ENCODE peak calls at places on chromosomes 16 and 17, in six cellular contexts. V is GM12892, E is GM12891, S is K562, T is HepG2, B is H1. Y is an unnamed sample.

GRCh38 chr17:73566905-73567782 is 77.1 kb downstream of the SDK2 start:
- DNase-seq in V (no peak), B (peak), T (no peak), S (no peak), E (no peak), Y (no peak)

GRCh38 chr16:67541391-67542263 is 13.0 kb downstream of the RIPOR1 start:
- DNase-seq in B (no peak), V (peak), S (no peak), T (no peak), E (no peak), Y (no peak)

GRCh38 chr16:72001180-72001890 is 1.1 kb upstream of the PKD1L3 start:
- DNase-seq in T (no peak), S (no peak), E (no peak), B (no peak), V (no peak), Y (no peak)

GRCh38 chr16:2770057-2770780 is 6.9 kb downstream of the ELOB start:
- DNase-seq in E (no peak), B (no peak), S (peak), T (no peak), V (no peak), Y (no peak)

GRCh38 chr16:69476920-69477418 is 52.5 kb downstream of the CYB5B start:
- DNase-seq in E (no peak), S (no peak), T (peak), B (no peak), V (no peak), Y (no peak)

GRCh38 chr17:78351449-78352006 is 8.3 kb downstream of the SOCS3 start:
- DNase-seq in V (no peak), B (peak), E (no peak), T (peak), S (no peak), Y (no peak)

GRCh38 chr16:21300309-21301167 is 22.4 kb upstream of the CRYM start:
- DNase-seq in T (peak), E (peak), B (peak), V (peak), S (peak), Y (peak)

GRCh38 chr16:57041182-57042156 is 50.9 kb upstream of the CPNE2 start:
- DNase-seq in E (no peak), V (peak), B (no peak), S (no peak), T (no peak), Y (no peak)

GRCh38 chr17:17342242-17342945 is 39.2 kb downstream of the NT5M start:
- DNase-seq in T (no peak), V (no peak), S (no peak), B (no peak), E (no peak), Y (no peak)

GRCh38 chr17:75941442-75941819 is 589 bp upstream of the FBF1 start:
- DNase-seq in S (peak), E (no peak), B (no peak), T (no peak), V (no peak), Y (no peak)

GRCh38 chr16:52773026-52773425 is 226.1 kb upstream of the TOX3 start:
- DNase-seq in T (no peak), S (no peak), V (no peak), B (no peak), E (no peak), Y (no peak)

GRCh38 chr17:61409301-61410099 is 9.9 kb downstream of the TBX2 start:
- DNase-seq in T (no peak), V (peak), S (peak), B (no peak), E (peak), Y (peak)

GRCh38 chr16:85420501-85421337 is 192.4 kb upstream of the GSE1 start:
- DNase-seq in E (peak), S (peak), V (peak), T (peak), B (no peak), Y (peak)

GRCh38 chr16:85539084-85539483 is 74.0 kb upstream of the GSE1 start:
- DNase-seq in V (no peak), E (no peak), B (no peak), S (no peak), T (no peak), Y (no peak)

GRCh38 chr16:29702307-29702706 is 23.3 kb downstream of the QPRT start:
- DNase-seq in E (no peak), T (no peak), B (no peak), V (no peak), S (no peak), Y (no peak)

GRCh38 chr17:31373150-31374082 is 18.1 kb upstream of the RAB11FIP4 start:
- DNase-seq in T (peak), E (no peak), B (no peak), S (peak), V (no peak), Y (no peak)

GRCh38 chr16:89009343-89010209 is 32.6 kb upstream of the CBFA2T3 start:
- DNase-seq in S (peak), V (no peak), E (no peak), T (no peak), B (no peak), Y (no peak)

GRCh38 chr16:16021020-16021419 is 71.6 kb downstream of the ABCC1 start:
- DNase-seq in T (no peak), B (no peak), V (no peak), S (no peak), E (no peak), Y (no peak)

GRCh38 chr17:36641331-36641876 is 40.0 kb downstream of the MRM1 start:
- DNase-seq in S (no peak), T (no peak), E (no peak), B (no peak), V (no peak), Y (no peak)

GRCh38 chr16:63174801-63175200 is 1138.6 kb upstream of the CDH8 start:
- DNase-seq in V (no peak), T (no peak), S (no peak), B (no peak), E (no peak), Y (no peak)

GRCh38 chr17:80984749-80985148 is 6.9 kb upstream of the CHMP6 start:
- DNase-seq in S (no peak), B (peak), E (no peak), T (peak), V (no peak), Y (no peak)

GRCh38 chr17:57484826-57485565 is 228.7 kb downstream of the MSI2 start:
- DNase-seq in S (no peak), B (no peak), E (no peak), T (no peak), V (no peak), Y (no peak)

GRCh38 chr17:50559674-50560184 is 786 bp upstream of the CACNA1G start:
- DNase-seq in T (no peak), E (no peak), S (peak), B (peak), V (no peak), Y (peak)

GRCh38 chr17:71830916-71831315 is 289.9 kb upstream of the SOX9 start:
- DNase-seq in S (no peak), B (peak), E (no peak), T (no peak), V (no peak), Y (no peak)
- TF ChIP-seq TAF1 in S (no peak), B (no peak), E (no peak), T (no peak), V (no peak), Y (no peak)

GRCh38 chr17:4892063-4892410 is 7.3 kb upstream of the C17orf107 start:
- DNase-seq in V (no peak), B (no peak), S (no peak), E (no peak), T (no peak), Y (no peak)

GRCh38 chr17:4893272-4893671 is 6.1 kb upstream of the C17orf107 start:
- DNase-seq in V (no peak), S (no peak), B (no peak), E (no peak), T (no peak), Y (no peak)

GRCh38 chr17:4893721-4894560 is 5.4 kb upstream of the C17orf107 start:
- DNase-seq in T (no peak), V (peak), S (no peak), B (no peak), E (no peak), Y (no peak)

GRCh38 chr17:4891405-4892062 is 7.8 kb upstream of the C17orf107 start:
- DNase-seq in E (no peak), V (no peak), T (no peak), B (no peak), S (no peak), Y (no peak)

DNA sequence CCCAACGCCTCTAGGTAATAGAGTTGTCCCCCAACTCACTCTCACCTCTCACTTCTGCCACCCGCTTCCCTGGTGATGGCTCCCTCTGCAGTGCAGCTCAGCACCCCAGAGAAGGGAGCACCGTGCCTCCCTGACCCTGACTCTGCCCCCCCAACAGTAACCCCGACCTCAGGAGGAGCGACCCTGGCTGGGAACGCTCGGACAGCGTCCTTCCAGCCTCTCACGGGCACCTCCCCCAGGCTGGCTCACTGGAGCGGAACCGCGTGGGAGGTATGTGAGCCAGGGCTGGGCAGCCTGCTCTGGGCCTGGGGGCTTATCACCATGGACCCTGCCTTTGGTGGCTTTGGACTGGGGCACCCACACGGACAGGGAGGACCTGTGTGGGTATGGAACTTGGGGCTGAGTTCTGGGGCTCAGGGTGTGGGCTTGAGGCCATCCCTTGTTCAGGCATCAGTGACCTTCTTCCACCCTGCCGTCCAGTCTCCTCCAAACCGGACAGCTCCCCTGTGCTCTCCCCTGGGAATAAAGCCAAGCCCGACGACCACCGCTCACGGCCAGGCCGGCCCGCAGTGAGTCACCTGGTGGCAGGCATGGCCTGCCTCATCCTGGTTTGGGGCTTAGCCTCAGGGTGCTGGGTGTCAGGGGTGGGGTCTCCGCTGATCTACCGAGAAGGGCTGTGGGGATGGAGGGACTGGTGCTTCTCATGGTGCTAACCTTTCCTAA is 6.7 kb upstream of the C17orf107 start:
- DNase-seq in E (no peak), T (no peak), V (peak), B (no peak), S (no peak), Y (no peak)
- TF ChIP-seq TAF1 in E (no peak), T (no peak), V (no peak), B (no peak), S (no peak), Y (no peak)

DNA sequence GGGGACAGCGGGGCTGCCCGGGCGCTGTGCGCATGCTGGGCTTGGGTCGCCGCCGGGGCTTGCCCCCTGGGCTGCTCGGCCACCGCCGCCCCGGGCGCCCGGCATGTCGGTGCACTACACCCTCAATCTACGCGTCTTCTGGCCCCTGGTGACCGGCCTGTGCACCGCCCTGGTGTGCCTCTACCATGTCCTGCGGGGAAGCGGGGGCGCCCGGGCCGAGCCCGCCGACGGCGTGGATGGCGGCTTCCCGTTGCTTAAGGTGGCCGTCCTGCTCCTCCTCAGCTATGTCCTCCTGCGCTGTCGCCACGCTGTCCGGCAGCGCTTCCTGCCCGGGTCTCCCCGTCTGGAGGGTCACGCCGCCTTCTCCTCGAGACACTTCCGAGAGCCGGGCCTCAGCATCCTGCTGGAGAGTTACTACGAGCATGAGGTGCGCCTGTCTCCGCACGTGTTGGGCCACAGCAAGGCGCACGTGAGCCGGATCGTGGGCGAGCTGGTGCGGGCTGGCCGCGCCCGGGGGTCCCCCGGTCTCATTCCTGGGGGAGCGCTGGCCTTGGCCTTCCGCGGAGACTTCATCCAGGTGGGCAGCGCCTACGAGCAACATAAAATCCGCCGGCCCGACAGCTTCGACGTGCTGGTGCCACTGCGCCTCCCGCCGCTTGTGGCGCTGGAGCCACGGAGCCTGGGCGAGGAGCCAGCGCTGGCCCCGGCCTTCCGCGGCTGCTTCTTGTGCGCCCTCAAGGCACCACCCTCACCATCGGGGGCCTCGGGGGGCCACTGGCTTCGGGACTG is 789 bp downstream of the ITPRIPL2 start:
- DNase-seq in S (no peak), E (peak), T (no peak), V (peak), B (no peak), Y (peak)
- TF ChIP-seq TAF1 in S (no peak), E (no peak), T (no peak), V (no peak), B (no peak), Y (no peak)

GRCh38 chr16:55622930-55623561 is 32.7 kb upstream of the SLC6A2 start:
- DNase-seq in V (no peak), B (peak), E (no peak), S (peak), T (peak), Y (peak)
- TF ChIP-seq TAF1 in V (no peak), B (no peak), E (no peak), S (no peak), T (peak), Y (no peak)

GRCh38 chr17:83135692-83136091 is 56.3 kb downstream of the METRNL start:
- DNase-seq in T (no peak), B (no peak), S (no peak), E (no peak), V (no peak), Y (peak)

GRCh38 chr17:83136156-83136555 is 56.7 kb downstream of the METRNL start:
- DNase-seq in V (no peak), B (no peak), E (no peak), T (no peak), S (no peak), Y (no peak)

GRCh38 chr17:83133302-83134121 is 54.1 kb downstream of the METRNL start:
- DNase-seq in E (no peak), B (no peak), S (no peak), V (no peak), T (no peak), Y (peak)

GRCh38 chr17:83137523-83137922 is 58.1 kb downstream of the METRNL start:
- DNase-seq in B (no peak), S (no peak), E (no peak), V (no peak), T (no peak), Y (no peak)

DNA sequence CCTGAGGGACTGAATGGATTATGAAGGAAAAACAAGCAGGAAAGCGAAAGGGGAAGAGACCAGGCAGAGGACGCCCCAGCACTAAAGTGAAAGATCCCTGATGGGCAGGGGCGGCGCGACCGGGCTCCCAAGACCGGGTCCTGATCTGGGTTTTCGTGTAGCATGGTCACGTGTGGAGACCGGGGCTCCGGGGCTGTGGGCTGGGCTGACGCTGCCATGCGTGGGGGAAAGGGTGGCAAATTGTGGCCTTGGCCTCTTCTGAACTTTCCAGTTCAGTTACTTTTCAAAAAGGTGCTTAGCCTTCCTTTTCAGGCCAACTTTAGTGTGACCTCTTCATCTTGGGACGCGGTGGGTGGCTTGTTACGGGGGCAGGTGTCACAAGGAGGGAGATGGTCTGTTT is 57.5 kb downstream of the METRNL start:
- DNase-seq in S (no peak), V (no peak), E (no peak), B (no peak), T (no peak), Y (no peak)
- TF ChIP-seq TAF1 in S (no peak), V (no peak), E (no peak), B (no peak), T (no peak), Y (no peak)

DNA sequence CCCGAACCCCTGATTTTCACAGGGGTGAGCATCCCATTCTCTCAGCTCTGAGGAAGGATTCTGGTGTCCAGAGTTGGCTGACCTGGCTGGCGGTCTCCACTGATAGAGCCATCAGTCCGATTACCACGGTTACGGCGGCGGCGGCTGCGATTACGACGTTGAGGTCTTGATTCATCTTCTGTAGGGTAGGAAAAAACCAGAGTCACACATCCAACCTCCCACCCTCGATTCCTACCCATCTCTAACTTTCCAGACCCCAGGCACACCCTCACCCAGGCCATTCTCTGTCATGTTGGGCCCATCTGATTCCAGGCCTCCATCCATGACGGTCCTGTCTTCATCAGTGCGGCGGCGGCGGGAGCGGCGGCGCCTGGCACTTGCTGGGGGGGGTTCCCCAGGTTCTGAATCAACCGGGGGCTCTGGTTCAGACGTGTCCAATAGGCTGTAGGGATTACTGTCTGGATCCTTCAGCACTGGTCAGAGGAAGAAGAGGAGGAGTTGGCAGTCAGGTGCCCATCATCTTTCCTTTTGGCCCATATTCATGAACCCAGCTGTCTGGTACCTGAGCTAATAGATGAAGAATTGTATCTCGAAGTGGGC is 2.6 kb upstream of the SOX15 start:
- DNase-seq in B (no peak), T (no peak), S (no peak), V (no peak), E (no peak), Y (no peak)
- TF ChIP-seq TAF1 in B (no peak), T (no peak), S (no peak), V (no peak), E (no peak), Y (no peak)

GRCh38 chr17:49457564-49458535 is 37.2 kb upstream of the NGFR start:
- DNase-seq in T (no peak), V (no peak), E (no peak), B (no peak), S (no peak), Y (no peak)

GRCh38 chr17:49459401-49459984 is 35.6 kb upstream of the NGFR start:
- DNase-seq in T (peak), B (no peak), E (no peak), V (no peak), S (peak), Y (no peak)

GRCh38 chr17:49464049-49464448 is 31.0 kb upstream of the NGFR start:
- DNase-seq in B (no peak), E (no peak), T (no peak), S (no peak), V (no peak), Y (no peak)

GRCh38 chr17:49460401-49460800 is 34.7 kb upstream of the NGFR start:
- DNase-seq in T (no peak), V (no peak), B (no peak), E (no peak), S (no peak), Y (no peak)

DNA sequence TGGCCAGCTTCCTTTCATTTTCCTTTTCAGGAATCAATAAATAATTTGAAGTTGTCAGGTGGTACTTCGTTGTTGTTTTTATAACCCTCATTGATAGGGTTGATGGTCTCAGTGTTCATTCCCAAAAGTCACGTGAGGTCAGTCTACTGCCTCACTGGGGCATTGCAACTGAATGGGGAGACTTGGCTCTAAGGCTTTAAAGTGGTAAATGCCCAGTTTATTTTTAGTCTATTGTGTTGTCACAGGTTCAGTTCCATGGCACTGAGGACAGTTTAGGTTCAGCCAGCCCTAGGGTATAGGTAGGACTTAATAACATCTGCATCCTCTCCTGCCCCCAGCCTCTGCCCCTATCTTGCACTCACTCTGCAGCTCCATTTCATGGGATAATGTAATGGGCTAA is 33.5 kb upstream of the NGFR start:
- DNase-seq in T (no peak), E (no peak), B (no peak), S (no peak), V (no peak), Y (no peak)
- TF ChIP-seq TAF1 in T (no peak), E (no peak), B (no peak), S (no peak), V (no peak), Y (no peak)

GRCh38 chr17:27085517-27085916 is 208.4 kb upstream of the WSB1 start:
- DNase-seq in S (no peak), B (no peak), E (no peak), V (no peak), T (no peak), Y (no peak)
- TF ChIP-seq TAF1 in S (no peak), B (no peak), E (no peak), V (no peak), T (no peak), Y (no peak)